ENCODE peak calls at places on chromosome 9, in four cellular contexts. One of them, this sample, is unnamed.

GRCh38 chr9:72984990-72985389 is 32.1 kb upstream of the ALDH1A1 start:
- DNase-seq in activated CD8-positive, alpha-beta memory T cell treated with anti-CD3 and anti-CD28 coated beads for 48 hours: no peak
- DNase-seq in D721Med: no peak
- DNase-seq in neuronal stem cell: no peak
- DNase-seq in this sample: no peak

GRCh38 chr9:133050781-133051180 is 11.0 kb upstream of the CEL start:
- DNase-seq in D721Med: no peak
- DNase-seq in activated CD8-positive, alpha-beta memory T cell treated with anti-CD3 and anti-CD28 coated beads for 48 hours: no peak
- DNase-seq in neuronal stem cell: no peak
- DNase-seq in this sample: no peak

GRCh38 chr9:93098236-93098946 is 2.4 kb downstream of the CARD19 start:
- DNase-seq in D721Med: peak; percentile 8
- DNase-seq in neuronal stem cell: no peak
- DNase-seq in activated CD8-positive, alpha-beta memory T cell treated with anti-CD3 and anti-CD28 coated beads for 48 hours: no peak
- DNase-seq in this sample: no peak

GRCh38 chr9:136807281-136808074 is at the start of gene RABL6:
- DNase-seq in activated CD8-positive, alpha-beta memory T cell treated with anti-CD3 and anti-CD28 coated beads for 48 hours: peak; percentile 64
- DNase-seq in neuronal stem cell: peak; percentile 75
- DNase-seq in D721Med: peak; percentile 97
- DNase-seq in this sample: peak; percentile 92

GRCh38 chr9:131707677-131708612 is 31.9 kb downstream of the RAPGEF1 start:
- DNase-seq in activated CD8-positive, alpha-beta memory T cell treated with anti-CD3 and anti-CD28 coated beads for 48 hours: no peak
- DNase-seq in D721Med: no peak
- DNase-seq in neuronal stem cell: no peak
- DNase-seq in this sample: peak; percentile 31

GRCh38 chr9:123867034-123867433 is 62.9 kb downstream of the DENND1A start:
- DNase-seq in activated CD8-positive, alpha-beta memory T cell treated with anti-CD3 and anti-CD28 coated beads for 48 hours: no peak
- DNase-seq in neuronal stem cell: no peak
- DNase-seq in D721Med: no peak
- DNase-seq in this sample: no peak

GRCh38 chr9:99357575-99357974 is 135.5 kb downstream of the SEC61B start:
- DNase-seq in activated CD8-positive, alpha-beta memory T cell treated with anti-CD3 and anti-CD28 coated beads for 48 hours: no peak
- DNase-seq in D721Med: no peak
- DNase-seq in neuronal stem cell: no peak
- DNase-seq in this sample: no peak

GRCh38 chr9:123807241-123807640 is 122.7 kb downstream of the DENND1A start:
- DNase-seq in activated CD8-positive, alpha-beta memory T cell treated with anti-CD3 and anti-CD28 coated beads for 48 hours: no peak
- DNase-seq in neuronal stem cell: no peak
- DNase-seq in D721Med: peak; percentile 35
- DNase-seq in this sample: no peak

GRCh38 chr9:82604947-82605656 is 457.8 kb downstream of the RASEF start:
- DNase-seq in neuronal stem cell: no peak
- DNase-seq in D721Med: no peak
- DNase-seq in activated CD8-positive, alpha-beta memory T cell treated with anti-CD3 and anti-CD28 coated beads for 48 hours: no peak
- DNase-seq in this sample: no peak

This sample was measured in K562.